ENCODE peak calls at places on chromosomes 3 and 15, in four cellular contexts. E, J, Y and Q are unnamed samples.

GRCh38 chr15:52295421-52295991 is at the start of gene MYO5C:
- DNase-seq in E (peak), J (no peak), Y (no peak), Q (no peak)

GRCh38 chr15:67700023-67700422 is 125.3 kb upstream of the SKOR1 start:
- DNase-seq in E (no peak), J (no peak), Y (no peak), Q (no peak)

GRCh38 chr3:56677286-56677685 is 5.8 kb downstream of the TASOR start:
- DNase-seq in E (no peak), J (no peak), Y (no peak), Q (no peak)

GRCh38 chr3:18223591-18224338 is 201.4 kb downstream of the SATB1 start:
- DNase-seq in E (no peak), J (no peak), Y (no peak), Q (no peak)

GRCh38 chr3:172210355-172210754 is 171.0 kb downstream of the FNDC3B start:
- DNase-seq in E (no peak), J (no peak), Y (no peak), Q (no peak)

GRCh38 chr3:48715179-48715800 is 1.7 kb downstream of the IP6K2 start:
- DNase-seq in E (peak), J (no peak), Y (no peak), Q (no peak)

GRCh38 chr3:165920984-165921383 is 83.8 kb upstream of the BCHE start:
- DNase-seq in E (no peak), J (no peak), Y (no peak), Q (no peak)

GRCh38 chr15:83206971-83207621 is 527 bp downstream of the HDGFL3 start:
- DNase-seq in E (no peak), J (no peak), Y (no peak), Q (no peak)

GRCh38 chr3:58994746-58995330 is 55.0 kb downstream of the CFAP20DC start:
- DNase-seq in E (peak), J (peak), Y (no peak), Q (no peak)

GRCh38 chr3:42493798-42494151 is 8.7 kb upstream of the VIPR1 start:
- DNase-seq in E (no peak), J (no peak), Y (no peak), Q (no peak)

GRCh38 chr3:146024260-146024659 is 136.7 kb downstream of the PLOD2 start:
- DNase-seq in E (no peak), J (no peak), Y (no peak), Q (no peak)

GRCh38 chr3:38177175-38177574 is 11.8 kb downstream of the OXSR1 start:
- DNase-seq in E (no peak), J (no peak), Y (no peak), Q (no peak)

GRCh38 chr15:63780969-63781368 is 52.8 kb downstream of the HERC1 start:
- DNase-seq in E (no peak), J (no peak), Y (no peak), Q (no peak)

GRCh38 chr3:117955196-117955595 is 1079.5 kb downstream of the IGSF11 start:
- DNase-seq in E (peak), J (no peak), Y (no peak), Q (no peak)

GRCh38 chr15:89389841-89390603 is 55.4 kb upstream of the POLG start:
- DNase-seq in E (no peak), J (no peak), Y (no peak), Q (no peak)

GRCh38 chr15:31306426-31307269 is 20.0 kb upstream of the KLF13 start:
- DNase-seq in E (peak), J (no peak), Y (no peak), Q (no peak)

GRCh38 chr3:51949121-51949520 is 6.1 kb upstream of the GPR62 start:
- DNase-seq in E (no peak), J (no peak), Y (no peak), Q (no peak)

GRCh38 chr3:109117939-109118338 is at the start of gene MORC1:
- DNase-seq in E (no peak), J (no peak), Y (no peak), Q (no peak)

GRCh38 chr15:48462688-48463087 is 131.5 kb downstream of the DUT start:
- DNase-seq in E (no peak), J (no peak), Y (no peak), Q (no peak)

GRCh38 chr3:14288168-14288788 is 109.7 kb downstream of the LSM3 start:
- DNase-seq in E (no peak), J (no peak), Y (no peak), Q (no peak)

GRCh38 chr15:68372291-68372811 is 59.6 kb downstream of the ITGA11 start:
- DNase-seq in E (no peak), J (no peak), Y (no peak), Q (no peak)

GRCh38 chr3:45435961-45436360 is 47.6 kb downstream of the LARS2 start:
- DNase-seq in E (no peak), J (no peak), Y (no peak), Q (no peak)

GRCh38 chr15:66053991-66054390 is 184.7 kb downstream of the RAB11A start:
- DNase-seq in E (no peak), J (no peak), Y (no peak), Q (no peak)

GRCh38 chr3:79148786-79149185 is 619.0 kb downstream of the ROBO1 start:
- DNase-seq in E (no peak), J (no peak), Y (no peak), Q (no peak)

GRCh38 chr15:66854012-66854965 is 152.3 kb downstream of the SMAD6 start:
- DNase-seq in E (no peak), J (no peak), Y (no peak), Q (no peak)

GRCh38 chr3:69180869-69181591 is 58.6 kb upstream of the LMOD3 start:
- DNase-seq in E (no peak), J (no peak), Y (no peak), Q (no peak)

GRCh38 chr15:75578206-75578947 is 738 bp downstream of the PTPN9 start:
- DNase-seq in E (no peak), J (peak), Y (peak), Q (no peak)

GRCh38 chr3:50392101-50392715 is 32.9 kb upstream of the TMEM115 start:
- DNase-seq in E (no peak), J (no peak), Y (no peak), Q (no peak)

GRCh38 chr15:101617390-101617965 is 34.7 kb downstream of the TM2D3 start:
- DNase-seq in E (no peak), J (no peak), Y (no peak), Q (no peak)

GRCh38 chr15:44495562-44495961 is 41.4 kb upstream of the EIF3J start:
- DNase-seq in E (no peak), J (no peak), Y (no peak), Q (no peak)

GRCh38 chr3:124774305-124774673 is 44.0 kb downstream of the UMPS start:
- DNase-seq in E (no peak), J (no peak), Y (no peak), Q (no peak)

GRCh38 chr3:160771811-160772459 is 15.9 kb downstream of the PPM1L start:
- DNase-seq in E (no peak), J (no peak), Y (no peak), Q (no peak)

GRCh38 chr3:115671761-115672455 is 48.6 kb downstream of the GAP43 start:
- DNase-seq in E (no peak), J (no peak), Y (no peak), Q (no peak)

GRCh38 chr15:77804210-77804609 is 171.5 kb upstream of the LINGO1 start:
- DNase-seq in E (no peak), J (no peak), Y (no peak), Q (no peak)

GRCh38 chr3:98333989-98334606 is 19.6 kb upstream of the OR5K4 start:
- DNase-seq in E (no peak), J (no peak), Y (no peak), Q (no peak)

GRCh38 chr15:32956006-32956405 is 238.2 kb downstream of the GREM1 start:
- DNase-seq in E (no peak), J (no peak), Y (no peak), Q (no peak)

GRCh38 chr3:47661121-47661752 is 82.6 kb upstream of the CSPG5 start:
- DNase-seq in E (no peak), J (no peak), Y (no peak), Q (no peak)

GRCh38 chr15:30903497-30904187 is at the start of gene FAN1:
- DNase-seq in E (peak), J (peak), Y (peak), Q (peak)

GRCh38 chr3:138374573-138375134 is 26.3 kb downstream of the MRAS start:
- DNase-seq in E (no peak), J (no peak), Y (no peak), Q (no peak)